ENCODE peak calls at places on chromosomes 6 and 20, in seven cellular contexts. M is adrenal gland, D is hepatocyte, T is PC-3, E is tibial artery, B is SJSA1, J is aorta. C is an unnamed sample. For H3K36me3, the result is how much of the 10 kb centered on the place peaks cover.

GRCh38 chr20:35698298-35699126 is 640 bp downstream of the NFS1 start:
- DNase-seq in M (peak), D (peak), T (no peak), E (no peak), B (peak), J (peak), C (peak)

GRCh38 chr6:35165630-35166071 is 24.5 kb upstream of the TCP11 start:
- DNase-seq in M (no peak), D (peak), T (peak), E (no peak), B (no peak), J (no peak), C (peak)

GRCh38 chr6:32947552-32948465 is 5.1 kb downstream of the HLA-DMA start:
- DNase-seq in M (no peak), D (peak), T (peak), E (no peak), B (no peak), J (no peak), C (no peak)

GRCh38 chr20:50390685-50391443 is 119.3 kb upstream of the PTPN1 start:
- DNase-seq in M (no peak), D (no peak), T (no peak), E (no peak), B (no peak), J (peak), C (no peak)

GRCh38 chr20:1663917-1664316 is 6.3 kb upstream of the SIRPG start:
- DNase-seq in M (no peak), D (no peak), T (peak), E (no peak), B (no peak), J (no peak), C (no peak)

GRCh38 chr20:41167481-41168253 is 30.3 kb downstream of the PLCG1 start:
- DNase-seq in M (no peak), D (no peak), T (no peak), E (peak), B (no peak), J (peak), C (no peak)

GRCh38 chr20:5658897-5659296 is 91.3 kb upstream of the SHLD1 start:
- DNase-seq in M (peak), D (peak), T (peak), E (peak), B (no peak), J (peak), C (peak)

GRCh38 chr20:9051508-9051907 is 17.4 kb upstream of the PLCB4 start:
- DNase-seq in M (no peak), D (peak), T (peak), E (no peak), B (peak), J (no peak), C (peak)

GRCh38 chr6:105484238-105485161 is 81.6 kb upstream of the PREP start:
- DNase-seq in M (no peak), D (peak), T (peak), E (no peak), B (no peak), J (no peak), C (no peak)

GRCh38 chr6:108168980-108169800 is 3.4 kb downstream of the NR2E1 start:
- DNase-seq in M (no peak), D (no peak), T (no peak), E (no peak), B (peak), J (no peak), C (no peak)

GRCh38 chr20:22925613-22925983 is 109.5 kb upstream of the SSTR4 start:
- DNase-seq in M (no peak), D (no peak), T (peak), E (no peak), B (no peak), J (no peak), C (no peak)

GRCh38 chr6:35893246-35893645 is 27.7 kb downstream of the SRPK1 start:
- DNase-seq in M (no peak), D (no peak), T (no peak), E (no peak), B (no peak), J (no peak), C (no peak)

GRCh38 chr6:139126255-139126654 is 8.6 kb upstream of the HECA start:
- DNase-seq in M (peak), D (no peak), T (peak), E (no peak), B (no peak), J (no peak), C (peak)

GRCh38 chr6:346389-347030 is 45.0 kb upstream of the IRF4 start:
- DNase-seq in M (peak), D (no peak), T (peak), E (no peak), B (no peak), J (no peak), C (peak)

GRCh38 chr20:24966317-24967012 is 17.4 kb downstream of the CST7 start:
- DNase-seq in M (no peak), D (no peak), T (no peak), E (no peak), B (peak), J (no peak), C (no peak)

GRCh38 chr6:134082191-134082590 is 29.8 kb upstream of the SLC2A12 start:
- DNase-seq in M (no peak), D (no peak), T (no peak), E (no peak), B (no peak), J (no peak), C (no peak)
- H3K4me3 ChIP-seq in M (no peak), D (no peak), T (no peak), E (no peak), B (no peak), J (no peak), C (no peak)

DNA sequence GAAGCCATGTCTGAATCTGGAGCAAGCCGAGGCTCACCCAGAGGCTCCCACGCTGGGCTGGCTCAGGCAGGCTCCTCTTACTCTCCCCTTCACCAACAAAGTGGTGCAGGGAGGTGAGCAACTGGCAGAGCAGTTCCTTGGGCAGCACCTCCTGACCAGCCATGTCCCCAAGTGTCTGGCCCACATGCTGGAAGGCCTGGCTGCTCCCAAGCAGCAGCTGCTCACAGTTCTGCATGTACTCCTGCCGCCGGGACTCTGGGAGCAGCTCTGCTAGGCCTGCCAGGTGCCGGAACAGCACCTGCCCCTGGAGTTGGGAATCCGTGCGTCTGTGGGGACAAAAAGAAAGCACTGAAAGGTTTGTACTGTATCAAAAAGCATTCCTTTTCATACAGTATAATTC is 57.1 kb upstream of the LYRM2 start:
- DNase-seq in M (no peak), D (no peak), T (no peak), E (no peak), B (no peak), J (no peak), C (no peak)
- H3K36me3 ChIP-seq in M (under half), D (under half), T (under half), E (half or more), B (half or more), J (under half), C (half or more)

DNA sequence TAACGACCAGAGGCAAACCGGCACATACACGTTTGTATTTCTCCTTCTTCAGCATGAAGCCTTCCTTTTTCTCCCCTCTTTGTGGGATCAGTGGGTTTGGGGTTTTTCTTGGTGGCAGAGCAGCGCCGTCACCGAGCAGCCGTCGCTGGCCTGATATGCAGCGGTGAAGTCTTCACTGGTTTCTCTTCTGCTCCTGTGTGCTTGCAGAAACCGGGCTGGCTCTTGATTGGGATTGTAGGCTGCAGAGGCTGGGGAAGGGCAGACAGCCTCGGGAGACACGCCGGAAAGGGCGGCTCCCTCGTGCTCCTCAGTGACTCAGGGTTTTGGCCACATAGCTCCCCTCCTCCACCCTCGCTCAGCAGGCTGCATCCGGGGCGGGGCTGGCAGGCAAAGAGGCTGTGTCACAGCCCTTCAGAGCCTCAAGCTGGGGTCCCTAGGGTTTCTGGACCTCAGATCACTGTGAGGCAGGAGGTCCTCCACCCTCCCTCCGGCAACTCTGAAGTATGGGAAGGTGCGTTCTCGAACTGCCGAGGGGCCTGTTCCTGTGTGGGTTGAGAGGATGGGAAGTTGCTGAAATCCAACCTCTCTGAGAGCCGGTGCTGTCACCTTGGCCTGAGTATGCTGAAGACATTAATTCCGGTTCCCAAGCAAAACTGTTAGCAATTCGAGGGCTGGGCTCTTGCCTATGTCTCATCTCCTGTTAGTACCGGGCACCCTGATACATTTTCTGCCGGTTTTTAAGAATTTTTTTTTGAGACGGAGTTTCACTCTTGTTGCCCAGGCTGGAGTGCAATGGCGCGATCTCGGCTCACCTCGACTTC is 24.2 kb downstream of the NQO2 start:
- DNase-seq in M (peak), D (peak), T (peak), E (peak), B (peak), J (peak), C (peak)
- H3K4me3 ChIP-seq in M (peak), D (no peak), T (no peak), E (peak), B (peak), J (peak), C (peak)

DNA sequence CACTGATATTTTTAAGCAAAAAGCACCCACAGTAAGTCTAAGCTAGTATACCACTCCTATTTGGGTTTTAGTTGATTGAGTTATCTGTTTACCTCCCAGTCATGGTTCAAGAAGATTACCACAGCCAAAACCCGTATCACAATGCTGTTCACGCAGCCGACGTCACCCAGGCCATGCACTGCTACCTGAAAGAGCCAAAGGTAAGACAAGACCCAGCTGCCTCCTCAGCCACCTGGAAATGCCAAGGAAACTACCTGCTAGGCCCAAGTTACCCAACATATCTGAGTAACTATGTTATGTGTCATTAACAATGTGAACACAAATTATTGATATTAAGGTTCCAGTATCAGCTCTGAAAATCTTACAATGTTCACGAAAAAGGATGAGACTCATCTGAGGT is 96.1 kb downstream of the MTFR2 start:
- DNase-seq in M (no peak), D (no peak), T (no peak), E (no peak), B (no peak), J (no peak), C (no peak)
- H3K36me3 ChIP-seq in M (under half), D (under half), T (under half), E (under half), B (under half), J (under half), C (under half)

GRCh38 chr6:87197547-87197946 is 42.2 kb downstream of the ZNF292 start:
- DNase-seq in M (no peak), D (no peak), T (no peak), E (no peak), B (no peak), J (no peak), C (no peak)
- H3K4me3 ChIP-seq in M (no peak), D (no peak), T (no peak), E (no peak), B (no peak), J (no peak), C (no peak)

GRCh38 chr20:48791666-48792071 is 36.1 kb downstream of the PREX1 start:
- DNase-seq in M (no peak), D (no peak), T (peak), E (peak), B (no peak), J (peak), C (peak)

GRCh38 chr20:48789185-48789668 is 38.6 kb downstream of the PREX1 start:
- DNase-seq in M (no peak), D (no peak), T (no peak), E (no peak), B (no peak), J (no peak), C (no peak)

GRCh38 chr20:48788486-48789072 is 39.2 kb downstream of the PREX1 start:
- DNase-seq in M (no peak), D (no peak), T (no peak), E (no peak), B (no peak), J (no peak), C (no peak)

GRCh38 chr20:48789781-48790544 is 37.8 kb downstream of the PREX1 start:
- DNase-seq in M (no peak), D (no peak), T (no peak), E (no peak), B (no peak), J (no peak), C (no peak)

GRCh38 chr20:48791014-48791413 is 36.8 kb downstream of the PREX1 start:
- DNase-seq in M (no peak), D (no peak), T (peak), E (no peak), B (no peak), J (no peak), C (peak)
- H3K36me3 ChIP-seq in M (under half), D (under half), T (under half), E (under half), B (under half), J (under half), C (under half)

DNA sequence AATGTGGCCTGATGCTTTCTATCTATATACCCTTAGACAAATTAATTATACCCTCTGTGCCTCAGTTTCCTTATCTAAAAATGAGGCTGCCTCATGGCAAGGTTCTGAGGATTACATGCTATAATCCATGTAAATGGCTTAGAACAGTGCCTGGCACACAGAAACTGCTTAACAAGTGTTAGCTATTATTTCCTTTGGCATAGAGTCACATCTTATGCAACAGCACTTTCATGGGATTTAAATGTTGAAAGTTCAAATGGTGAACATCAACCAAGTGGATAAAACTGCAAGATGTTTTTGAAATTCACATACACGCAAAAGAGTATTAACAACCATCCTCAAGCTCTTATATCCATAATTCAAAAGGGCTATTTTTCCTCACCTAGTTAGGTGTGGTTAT is 202.8 kb upstream of the JAG1 start:
- DNase-seq in M (no peak), D (no peak), T (no peak), E (no peak), B (no peak), J (no peak), C (no peak)
- H3K4me3 ChIP-seq in M (no peak), D (no peak), T (no peak), E (no peak), B (no peak), J (no peak), C (no peak)

GRCh38 chr6:13702809-13703302 is 8.8 kb downstream of the RANBP9 start:
- DNase-seq in M (no peak), D (no peak), T (no peak), E (no peak), B (no peak), J (no peak), C (no peak)
- H3K36me3 ChIP-seq in M (under half), D (under half), T (under half), E (under half), B (under half), J (under half), C (under half)